ENCODE peak calls at places on chromosome 17, in ten cellular contexts. M is psoas muscle, D is thoracic aorta, E is ovary, W is mucosa of descending colon, L is upper lobe of right lung, N is fibroblast of mammary gland, J is GM23338, K is H9, F is right lobe of liver. U is an unnamed sample.

GRCh38 chr17:61250335-61250890 is 149.2 kb upstream of the TBX2 start:
- DNase-seq in W (no peak), M (no peak), L (no peak), J (no peak), N (peak; percentile 72), K (no peak), E (no peak), D (no peak), F (no peak), U (no peak)

GRCh38 chr17:80364091-80364691 is 50.8 kb upstream of the ENDOV start:
- DNase-seq in N (peak; percentile 12), E (peak; percentile 46), F (peak; percentile 19), K (peak; percentile 75), J (peak; percentile 65), L (no peak), M (no peak), W (no peak), D (no peak), U (no peak)

GRCh38 chr17:32342603-32343325 is 791 bp upstream of the C17orf75 start:
- DNase-seq in L (no peak), W (no peak), K (no peak), J (no peak), D (no peak), M (no peak), F (no peak), N (no peak), E (no peak), U (no peak)

GRCh38 chr17:35245196-35245486 is 2.3 kb downstream of the SLFN5 start:
- DNase-seq in J (no peak), M (no peak), D (no peak), E (no peak), L (no peak), W (no peak), K (no peak), F (no peak), N (peak; percentile 92), U (no peak)

GRCh38 chr17:37541880-37542675 is 52.4 kb downstream of the DUSP14 start:
- DNase-seq in W (no peak), N (peak; percentile 57), K (no peak), E (no peak), D (no peak), M (no peak), J (peak; percentile 12), F (no peak), L (no peak), U (no peak)

GRCh38 chr17:36544320-36545092 is at the start of gene GGNBP2:
- DNase-seq in K (peak; percentile 96), J (peak; percentile 96), N (peak; percentile 92), E (peak; percentile 93), L (peak; percentile 98), W (peak; percentile 96), F (peak; percentile 96), D (peak; percentile 60), M (peak; percentile 95), U (peak; percentile 95)

GRCh38 chr17:20986767-20987510 is 55.9 kb downstream of the USP22 start:
- DNase-seq in M (no peak), D (no peak), W (no peak), J (no peak), E (no peak), L (peak; percentile 21), N (no peak), K (peak; percentile 24), F (no peak), U (no peak)

GRCh38 chr17:44581868-44582267 is 24.6 kb downstream of the FZD2 start:
- DNase-seq in L (no peak), D (no peak), J (peak; percentile 61), W (no peak), N (peak; percentile 32), M (no peak), F (no peak), K (no peak), E (no peak), U (no peak)

GRCh38 chr17:37180371-37180770 is 195.4 kb upstream of the C17orf78 start:
- DNase-seq in F (no peak), L (no peak), N (no peak), M (no peak), J (no peak), D (no peak), W (no peak), E (no peak), K (no peak), U (no peak)

GRCh38 chr17:39747745-39748144 is 10.0 kb downstream of the GRB7 start:
- DNase-seq in F (no peak), E (no peak), K (no peak), L (no peak), M (no peak), N (no peak), D (no peak), J (no peak), W (no peak), U (no peak)

GRCh38 chr17:32277284-32277683 is 11.7 kb downstream of the RHBDL3 start:
- DNase-seq in N (peak; percentile 38), F (no peak), E (no peak), W (no peak), M (no peak), J (peak; percentile 72), L (no peak), K (peak; percentile 79), D (no peak), U (no peak)

DNA sequence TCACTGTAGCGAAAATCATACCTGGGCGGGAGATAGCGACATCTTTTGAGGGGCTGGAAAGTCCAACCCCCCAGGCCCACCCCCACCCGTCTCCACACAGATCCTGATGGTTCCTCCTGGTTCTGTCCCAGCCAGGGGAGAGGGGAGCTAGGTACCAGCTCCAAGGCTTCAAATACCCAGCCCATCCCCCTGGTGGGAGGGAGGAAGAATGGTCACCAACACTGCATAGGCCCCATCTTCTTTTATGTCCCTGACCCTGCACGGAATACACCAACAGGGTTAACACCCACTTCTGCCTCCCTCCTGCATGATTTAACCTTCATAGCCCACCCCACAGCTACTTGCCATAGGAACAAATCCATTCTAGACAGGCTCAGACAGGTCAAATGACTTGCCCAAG is 9.3 kb downstream of the HAP1 start:
- DNase-seq in F (no peak), J (no peak), L (no peak), N (no peak), M (no peak), K (no peak), E (no peak), D (no peak), W (no peak), U (no peak)
- TF ChIP-seq CTCF in F (no peak), J (no peak), L (no peak), N (no peak), M (no peak), K (peak; percentile 21), E (no peak), D (no peak), W (no peak), U (no peak)

DNA sequence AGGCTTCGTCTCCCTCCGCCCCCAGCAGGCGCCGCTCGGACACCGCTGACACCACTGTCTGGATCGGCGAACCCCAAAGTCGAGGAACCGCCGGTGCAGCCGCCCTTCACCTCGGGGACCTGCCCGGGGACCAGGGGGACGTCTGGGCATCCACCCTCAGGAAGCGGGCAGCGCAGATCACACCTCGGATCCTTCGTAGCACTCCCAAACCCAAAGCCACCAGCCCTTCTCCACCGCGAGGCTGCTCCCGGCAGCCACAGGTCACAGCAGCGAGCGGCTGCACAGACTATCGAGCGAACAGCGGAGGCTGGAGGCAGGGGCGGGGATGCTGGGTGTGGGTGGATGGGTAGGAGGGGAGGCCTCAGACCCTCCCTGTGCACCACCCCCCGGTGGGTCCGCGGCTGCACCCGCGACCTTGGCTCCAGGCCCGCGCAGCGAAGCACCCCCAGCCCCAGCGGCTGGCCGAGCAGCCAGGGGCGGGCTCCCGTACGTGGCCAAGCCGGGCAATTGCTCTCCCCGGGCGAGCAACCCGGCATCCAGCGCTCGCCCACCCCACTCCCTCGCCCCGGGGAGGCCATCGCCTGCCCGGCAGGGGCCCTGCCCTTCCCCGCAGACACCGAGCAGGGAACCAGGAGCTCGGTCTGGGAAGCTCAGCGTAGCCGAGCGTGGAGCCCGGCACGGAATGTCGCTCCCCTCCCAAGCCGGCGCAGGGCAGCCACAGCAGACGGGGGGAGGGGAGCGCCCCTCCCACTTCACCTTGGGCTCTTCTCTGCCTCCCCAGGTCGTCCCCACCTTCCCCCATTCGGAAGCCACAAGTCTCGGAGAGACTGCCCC is 1.0 kb downstream of the SDK2 start:
- DNase-seq in N (no peak), J (peak; percentile 61), W (peak; percentile 69), E (no peak), M (no peak), K (peak; percentile 73), F (no peak), D (no peak), L (peak; percentile 71), U (peak; percentile 61)
- TF ChIP-seq CTCF in N (peak; percentile 28), J (peak; percentile 51), W (no peak), E (no peak), M (no peak), K (peak; percentile 26), F (no peak), D (peak; percentile 17), L (peak; percentile 26), U (peak; percentile 9)

GRCh38 chr17:82148997-82149396 is 51.0 kb upstream of the FASN start:
- DNase-seq in D (no peak), E (no peak), W (no peak), L (no peak), F (no peak), N (no peak), J (no peak), M (no peak), K (no peak), U (no peak)
- TF ChIP-seq CTCF in D (no peak), E (no peak), W (no peak), L (no peak), F (no peak), N (no peak), J (no peak), M (no peak), K (no peak), U (no peak)

GRCh38 chr17:75065562-75066151 is 18.6 kb downstream of the KCTD2 start:
- DNase-seq in M (no peak), J (no peak), D (no peak), N (peak; percentile 50), E (no peak), W (no peak), K (no peak), F (no peak), L (no peak), U (peak; percentile 59)

GRCh38 chr17:75068750-75069149 is 19.0 kb upstream of the SLC16A5 start:
- DNase-seq in F (no peak), D (no peak), L (no peak), W (no peak), E (no peak), J (no peak), M (no peak), N (no peak), K (no peak), U (no peak)

GRCh38 chr17:75073618-75074047 is 14.1 kb upstream of the SLC16A5 start:
- DNase-seq in J (no peak), E (no peak), F (no peak), K (no peak), L (no peak), D (no peak), W (peak; percentile 56), N (peak; percentile 75), M (no peak), U (no peak)

GRCh38 chr17:75067856-75068255 is 19.9 kb upstream of the SLC16A5 start:
- DNase-seq in W (no peak), F (no peak), M (no peak), L (no peak), K (no peak), D (no peak), E (no peak), N (no peak), J (no peak), U (no peak)

DNA sequence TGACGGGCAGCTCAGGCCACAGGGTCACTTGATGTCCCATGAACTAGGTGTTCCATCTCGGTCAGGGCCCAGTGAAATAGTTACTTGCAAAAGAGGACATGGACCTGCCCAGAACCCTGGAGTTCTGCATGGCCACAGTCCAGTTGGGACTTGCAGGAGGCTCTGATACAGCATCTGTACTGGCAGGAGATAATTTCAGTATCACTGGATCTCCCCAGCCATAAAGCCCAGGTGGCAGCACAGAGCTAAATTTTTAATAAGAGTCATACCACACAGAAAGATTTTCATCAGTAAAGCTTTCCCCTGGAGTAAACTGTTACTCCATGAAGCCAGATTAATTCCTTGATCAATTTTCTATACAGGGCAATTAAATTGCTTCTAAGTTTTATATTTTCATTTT is 18.0 kb upstream of the SLC16A5 start:
- DNase-seq in F (no peak), M (no peak), W (peak; percentile 42), K (no peak), D (no peak), L (no peak), E (no peak), J (no peak), N (peak; percentile 36), U (no peak)
- TF ChIP-seq CTCF in F (peak; percentile 37), M (peak; percentile 16), W (no peak), K (peak; percentile 21), D (no peak), L (peak; percentile 40), E (no peak), J (peak; percentile 37), N (peak; percentile 41), U (peak; percentile 12)